ENCODE peak calls at places on chromosomes 11 and 22, in eight cellular contexts. L is activated naive CD4-positive, alpha-beta T cell treated with anti-CD3 and anti-CD28 coated beads, Interleukin-2, amount 10 ng/mL, durations not matched to agents 7 days and 5 days; C is NCI-H1105; D is Caco-2; H is SW 1271; E is fibroblast of pulmonary artery; R is hepatic stellate cell; Q is effector memory CD4-positive, alpha-beta T cell. T is an unnamed sample.

GRCh38 chr22:35322126-35322525 is 22.4 kb downstream of the TOM1 start:
- DNase-seq in L (no peak), C (no peak), D (no peak), H (no peak), E (no peak), R (no peak), Q (no peak), T (no peak)

GRCh38 chr22:45772726-45773125 is 101.1 kb downstream of the ATXN10 start:
- DNase-seq in L (no peak), C (no peak), D (no peak), H (no peak), E (no peak), R (no peak), Q (no peak), T (no peak)

GRCh38 chr11:47928426-47928825 is 51.9 kb upstream of the PTPRJ start:
- DNase-seq in L (no peak), C (no peak), D (no peak), H (no peak), E (no peak), R (no peak), Q (no peak), T (no peak)

GRCh38 chr11:1254086-1254648 is 31.3 kb downstream of the MUC5B start:
- DNase-seq in L (no peak), C (no peak), D (no peak), H (no peak), E (no peak), R (no peak), Q (no peak), T (no peak)

GRCh38 chr11:37861671-37862070 is 1263.6 kb upstream of the RAG2 start:
- DNase-seq in L (no peak), C (no peak), D (no peak), H (no peak), E (no peak), R (no peak), Q (no peak), T (no peak)

GRCh38 chr22:33842421-33843094 is 77.7 kb downstream of the LARGE1 start:
- DNase-seq in L (no peak), C (peak; percentile 83), D (no peak), H (no peak), E (no peak), R (no peak), Q (no peak), T (no peak)

GRCh38 chr11:134560566-134561347 is 148.7 kb upstream of the B3GAT1 start:
- DNase-seq in L (no peak), C (no peak), D (peak; percentile 53), H (no peak), E (no peak), R (no peak), Q (no peak), T (no peak)

GRCh38 chr11:34052608-34053160 is 1.2 kb downstream of the CAPRIN1 start:
- DNase-seq in L (peak; percentile 44), C (peak; percentile 10), D (peak; percentile 48), H (no peak), E (no peak), R (peak; percentile 14), Q (no peak), T (peak; percentile 79)

GRCh38 chr22:47596176-47596690 is 833.8 kb downstream of the TBC1D22A start:
- DNase-seq in L (no peak), C (no peak), D (no peak), H (no peak), E (no peak), R (no peak), Q (no peak), T (no peak)

GRCh38 chr11:110184974-110185597 is 91.9 kb downstream of the ZC3H12C start:
- DNase-seq in L (no peak), C (no peak), D (no peak), H (no peak), E (peak; percentile 64), R (no peak), Q (no peak), T (peak; percentile 74)

GRCh38 chr11:27118371-27118770 is 77.8 kb downstream of the BBOX1 start:
- DNase-seq in L (no peak), C (no peak), D (no peak), H (no peak), E (peak; percentile 10), R (no peak), Q (no peak), T (no peak)

GRCh38 chr22:47124946-47125345 is 362.5 kb downstream of the TBC1D22A start:
- DNase-seq in L (no peak), C (no peak), D (no peak), H (no peak), E (no peak), R (no peak), Q (no peak), T (no peak)

GRCh38 chr11:109648804-109649203 is 226.8 kb downstream of the C11orf87 start:
- DNase-seq in L (no peak), C (no peak), D (no peak), H (no peak), E (no peak), R (no peak), Q (no peak), T (no peak)

GRCh38 chr11:114283422-114283821 is 12.8 kb upstream of the NNMT start:
- DNase-seq in L (no peak), C (no peak), D (no peak), H (no peak), E (no peak), R (no peak), Q (no peak), T (no peak)

GRCh38 chr11:19453893-19454292 is 213.1 kb upstream of the E2F8 start:
- DNase-seq in L (no peak), C (no peak), D (no peak), H (no peak), E (peak; percentile 87), R (no peak), Q (no peak), T (no peak)

GRCh38 chr11:28743101-28743550 is 634.9 kb downstream of the METTL15 start:
- DNase-seq in L (no peak), C (no peak), D (no peak), H (no peak), E (peak; percentile 72), R (no peak), Q (no peak), T (no peak)

GRCh38 chr22:22909605-22910271 is 22.1 kb downstream of the IGLL5 start:
- DNase-seq in L (no peak), C (no peak), D (no peak), H (no peak), E (no peak), R (no peak), Q (no peak), T (no peak)

GRCh38 chr22:49678137-49678841 is 149.4 kb downstream of the BRD1 start:
- DNase-seq in L (no peak), C (no peak), D (no peak), H (no peak), E (no peak), R (no peak), Q (no peak), T (no peak)

GRCh38 chr11:118663929-118664328 is 15.5 kb downstream of the TREH start:
- DNase-seq in L (no peak), C (no peak), D (peak; percentile 25), H (no peak), E (no peak), R (no peak), Q (no peak), T (no peak)

GRCh38 chr11:119888119-119888518 is 159.1 kb upstream of the NECTIN1 start:
- DNase-seq in L (no peak), C (no peak), D (no peak), H (no peak), E (no peak), R (no peak), Q (no peak), T (no peak)

GRCh38 chr11:33266418-33267215 is 9.4 kb downstream of the HIPK3 start:
- DNase-seq in L (no peak), C (no peak), D (peak; percentile 47), H (no peak), E (peak; percentile 93), R (no peak), Q (no peak), T (peak; percentile 18)

GRCh38 chr11:1422481-1422880 is 32.7 kb downstream of the BRSK2 start:
- DNase-seq in L (no peak), C (no peak), D (peak; percentile 63), H (no peak), E (peak; percentile 11), R (no peak), Q (no peak), T (no peak)

GRCh38 chr11:15629690-15630321 is 515.1 kb downstream of the INSC start:
- DNase-seq in L (peak; percentile 21), C (no peak), D (peak; percentile 43), H (no peak), E (peak; percentile 16), R (no peak), Q (no peak), T (peak; percentile 45)

GRCh38 chr11:94423467-94423866 is 22.2 kb upstream of the GPR83 start:
- DNase-seq in L (no peak), C (no peak), D (no peak), H (no peak), E (no peak), R (no peak), Q (no peak), T (no peak)

GRCh38 chr22:50192056-50192824 is 6.5 kb downstream of the TRABD start:
- DNase-seq in L (no peak), C (no peak), D (no peak), H (no peak), E (no peak), R (no peak), Q (no peak), T (peak; percentile 66)

GRCh38 chr11:115279831-115280761 is 224.1 kb downstream of the CADM1 start:
- DNase-seq in L (no peak), C (no peak), D (peak; percentile 46), H (no peak), E (no peak), R (no peak), Q (no peak), T (no peak)